ENCODE peak calls at places on chromosomes 4 and X, in four cellular contexts. D, H, F and P are unnamed samples. For H3K27me3, the result is how much of the 10 kb centered on the place peaks cover.

GRCh38 chrX:46913710-46914109 is 1.5 kb downstream of the JADE3 start:
- DNase-seq in D (no peak), H (peak), F (peak), P (no peak)

GRCh38 chr4:128006592-128006991 is 41.4 kb downstream of the ABHD18 start:
- DNase-seq in D (peak), H (peak), F (peak), P (no peak)

GRCh38 chr4:76984127-76984526 is 34.6 kb downstream of the SEPTIN11 start:
- DNase-seq in D (peak), H (peak), F (peak), P (no peak)

GRCh38 chr4:11130195-11130975 is 298.3 kb downstream of the HS3ST1 start:
- DNase-seq in D (peak), H (peak), F (peak), P (no peak)

GRCh38 chr4:25862411-25863346 is at the start of gene SEL1L3:
- DNase-seq in D (no peak), H (no peak), F (no peak), P (peak)

GRCh38 chr4:25993564-25994185 is 79.7 kb downstream of the SMIM20 start:
- DNase-seq in D (peak), H (peak), F (no peak), P (no peak)

GRCh38 chr4:138049350-138049749 is 192.8 kb downstream of the SLC7A11 start:
- DNase-seq in D (peak), H (peak), F (no peak), P (no peak)

GRCh38 chrX:77603635-77604336 is 156.6 kb downstream of the FGF16 start:
- DNase-seq in D (no peak), H (no peak), F (no peak), P (no peak)

GRCh38 chrX:63918611-63919010 is 133.6 kb upstream of the ARHGEF9 start:
- DNase-seq in D (no peak), H (no peak), F (no peak), P (no peak)

GRCh38 chr4:41144812-41145211 is 69.5 kb downstream of the APBB2 start:
- DNase-seq in D (no peak), H (peak), F (no peak), P (no peak)

GRCh38 chrX:112816908-112817307 is 23.7 kb downstream of the AMOT start:
- DNase-seq in D (no peak), H (no peak), F (no peak), P (no peak)

GRCh38 chrX:71533850-71534515 is 1.1 kb downstream of the OGT start:
- DNase-seq in D (peak), H (peak), F (peak), P (peak)

GRCh38 chr4:41346306-41347061 is 89.8 kb downstream of the UCHL1 start:
- DNase-seq in D (no peak), H (no peak), F (no peak), P (no peak)

GRCh38 chr4:35087216-35087615 is 1157.1 kb downstream of the ARAP2 start:
- DNase-seq in D (no peak), H (no peak), F (no peak), P (no peak)

GRCh38 chr4:56739104-56739777 is 58.1 kb upstream of the HOPX start:
- DNase-seq in D (no peak), H (no peak), F (peak), P (no peak)

GRCh38 chrX:19791562-19791961 is 95.8 kb downstream of the SH3KBP1 start:
- DNase-seq in D (peak), H (peak), F (peak), P (no peak)

GRCh38 chrX:17803449-17803848 is 57.6 kb downstream of the RAI2 start:
- DNase-seq in D (no peak), H (no peak), F (no peak), P (no peak)

GRCh38 chrX:139324756-139325155 is 205.8 kb upstream of the F9 start:
- DNase-seq in D (no peak), H (no peak), F (no peak), P (no peak)

GRCh38 chr4:105509291-105509690 is 35.4 kb upstream of the PPA2 start:
- DNase-seq in D (no peak), H (no peak), F (no peak), P (no peak)

GRCh38 chr4:121555315-121556107 is 141.3 kb downstream of the ANXA5 start:
- DNase-seq in D (no peak), H (no peak), F (peak), P (no peak)

DNA sequence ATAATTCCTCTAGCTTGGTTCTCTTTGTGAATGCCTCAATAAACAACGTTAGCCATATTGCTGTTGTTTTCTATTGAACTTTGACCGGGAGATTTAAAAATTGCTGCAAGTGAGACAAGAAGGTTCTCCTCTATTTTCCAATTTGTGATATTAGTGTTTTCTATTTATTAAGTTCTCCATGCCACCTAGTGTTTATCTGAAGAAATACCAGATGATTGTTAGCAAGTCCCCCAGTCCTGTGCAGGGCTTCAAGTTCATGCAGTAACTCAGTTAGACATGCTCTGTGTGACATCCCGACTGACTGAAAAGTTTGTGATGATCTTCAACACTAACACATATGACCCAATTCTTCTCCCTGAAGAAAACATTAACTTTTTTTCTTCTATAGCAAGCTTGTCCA is 31.5 kb upstream of the TFDP3 start:
- DNase-seq in D (no peak), H (peak), F (no peak), P (no peak)
- H3K27me3 ChIP-seq in D (under half), H (under half), F (under half), P (under half)

GRCh38 chr4:186193851-186194250 is 2.5 kb downstream of the CYP4V2 start:
- DNase-seq in D (no peak), H (no peak), F (no peak), P (no peak)

GRCh38 chr4:186192068-186192751 is 843 bp downstream of the CYP4V2 start:
- DNase-seq in D (peak), H (peak), F (peak), P (no peak)

GRCh38 chr4:186189656-186190055 is 1.7 kb upstream of the CYP4V2 start:
- DNase-seq in D (no peak), H (no peak), F (no peak), P (no peak)

GRCh38 chr4:186190456-186191265 is 706 bp upstream of the CYP4V2 start:
- DNase-seq in D (peak), H (peak), F (no peak), P (no peak)

GRCh38 chr4:186191266-186192067 is at the start of gene CYP4V2:
- DNase-seq in D (peak), H (peak), F (peak), P (peak)
- TF ChIP-seq CTCF in D (no peak), H (peak), F (peak), P (peak)

GRCh38 chrX:109902665-109903064 is 100.2 kb upstream of the TMEM164 start:
- DNase-seq in D (peak), H (peak), F (peak), P (no peak)
- H3K27me3 ChIP-seq in D (under half), H (under half), F (under half), P (under half)

GRCh38 chr4:80362578-80363181 is 27.1 kb downstream of the CFAP299 start:
- DNase-seq in D (peak), H (peak), F (peak), P (no peak)
- TF ChIP-seq CTCF in D (peak), H (peak), F (peak), P (peak)

GRCh38 chrX:10474510-10474909 is 145.9 kb downstream of the MID1 start:
- DNase-seq in D (no peak), H (no peak), F (no peak), P (no peak)
- H3K27me3 ChIP-seq in D (under half), H (under half), F (under half), P (under half)

GRCh38 chrX:88613338-88613737 is 133.7 kb upstream of the CPXCR1 start:
- DNase-seq in D (no peak), H (no peak), F (no peak), P (no peak)
- TF ChIP-seq CTCF in D (peak), H (no peak), F (peak), P (peak)

DNA sequence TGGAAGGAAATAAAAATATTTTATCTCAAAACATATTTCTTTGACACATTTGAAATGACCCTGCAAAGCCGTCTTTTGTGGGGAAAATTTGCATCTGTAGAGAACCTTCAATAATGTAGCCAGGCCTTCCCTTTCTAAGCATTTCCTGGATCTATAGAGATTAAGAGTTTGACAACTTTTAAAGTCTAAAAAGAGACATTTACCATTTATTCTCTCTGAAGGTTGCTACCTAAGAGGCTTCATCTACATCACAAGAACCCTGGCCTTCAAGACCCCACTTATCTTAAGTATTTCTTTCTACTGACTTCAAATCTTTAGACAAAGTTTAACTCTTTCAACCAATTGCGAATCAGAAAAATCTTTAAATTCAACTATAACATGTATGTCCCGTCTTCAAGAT is 1639.8 kb downstream of the RPA4 start:
- DNase-seq in D (no peak), H (no peak), F (no peak), P (no peak)
- H3K27me3 ChIP-seq in D (under half), H (under half), F (under half), P (under half)